ENCODE peak calls at places on chromosomes 16 and 17, in five cellular contexts. P is cardiac muscle cell, Z is lung, U is lower lobe of right lung, L is H1. M is an unnamed sample.

GRCh38 chr16:17147942-17148341 is 322.8 kb downstream of the XYLT1 start:
- DNase-seq in Z (no peak), P (no peak), U (no peak), L (no peak), M (no peak)

GRCh38 chr16:2086812-2087425 is 39.1 kb downstream of the TSC2 start:
- DNase-seq in Z (no peak), U (no peak), L (no peak), P (no peak), M (no peak)

GRCh38 chr17:34275881-34276280 is 5.9 kb downstream of the CCL7 start:
- DNase-seq in U (no peak), P (no peak), L (no peak), Z (no peak), M (no peak)

GRCh38 chr16:80620656-80621605 is 80.1 kb downstream of the DYNLRB2 start:
- DNase-seq in U (no peak), L (no peak), Z (no peak), P (no peak), M (no peak)

GRCh38 chr16:84548508-84548907 is 44.0 kb upstream of the MEAK7 start:
- DNase-seq in P (no peak), U (peak), L (no peak), Z (no peak), M (no peak)

GRCh38 chr16:10280262-10281170 is 98.3 kb upstream of the GRIN2A start:
- DNase-seq in P (no peak), Z (no peak), L (no peak), U (no peak), M (no peak)

GRCh38 chr17:9971991-9972390 is 66.9 kb upstream of the RCVRN start:
- DNase-seq in U (peak), L (no peak), P (peak), Z (no peak), M (no peak)

GRCh38 chr17:1058423-1059130 is 61.6 kb downstream of the TIMM22 start:
- DNase-seq in Z (peak), L (peak), P (no peak), U (peak), M (peak)

GRCh38 chr16:66511615-66512500 is 38.1 kb downstream of the TK2 start:
- DNase-seq in P (no peak), Z (no peak), U (no peak), L (peak), M (peak)

GRCh38 chr17:43702636-43703035 is 40.9 kb upstream of the MEOX1 start:
- DNase-seq in L (peak), Z (no peak), U (no peak), P (no peak), M (peak)

GRCh38 chr16:75385507-75386152 is 47.7 kb downstream of the CFDP1 start:
- DNase-seq in P (peak), L (no peak), U (no peak), Z (no peak), M (no peak)

DNA sequence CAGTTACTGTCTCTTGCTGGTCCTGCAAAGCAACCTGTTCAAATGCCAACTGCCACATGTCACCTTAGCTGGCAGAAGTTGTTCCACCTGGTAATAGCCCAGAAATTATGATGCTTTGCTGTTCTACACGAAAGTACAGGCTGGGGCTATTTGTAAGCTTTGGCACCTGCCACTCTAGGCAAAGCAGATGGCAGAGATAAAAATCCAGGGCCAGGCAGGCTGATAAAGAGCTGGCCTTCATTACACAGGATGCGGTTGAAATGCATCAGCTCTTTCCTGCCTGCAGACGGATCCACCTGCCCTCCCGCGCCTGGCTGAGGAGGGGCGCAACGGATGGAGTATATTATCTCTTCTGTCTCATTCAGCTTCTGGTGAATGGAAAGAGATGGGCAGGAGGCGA is 29.3 kb upstream of the KDM8 start:
- DNase-seq in U (no peak), L (no peak), P (no peak), Z (no peak), M (peak)
- H3K4me3 ChIP-seq in U (no peak), L (no peak), P (no peak), Z (no peak), M (no peak)

GRCh38 chr17:80858301-80859003 is 133.2 kb upstream of the CHMP6 start:
- DNase-seq in Z (no peak), P (no peak), L (no peak), U (no peak), M (no peak)
- H3K4me3 ChIP-seq in Z (no peak), P (no peak), L (no peak), U (no peak), M (no peak)

DNA sequence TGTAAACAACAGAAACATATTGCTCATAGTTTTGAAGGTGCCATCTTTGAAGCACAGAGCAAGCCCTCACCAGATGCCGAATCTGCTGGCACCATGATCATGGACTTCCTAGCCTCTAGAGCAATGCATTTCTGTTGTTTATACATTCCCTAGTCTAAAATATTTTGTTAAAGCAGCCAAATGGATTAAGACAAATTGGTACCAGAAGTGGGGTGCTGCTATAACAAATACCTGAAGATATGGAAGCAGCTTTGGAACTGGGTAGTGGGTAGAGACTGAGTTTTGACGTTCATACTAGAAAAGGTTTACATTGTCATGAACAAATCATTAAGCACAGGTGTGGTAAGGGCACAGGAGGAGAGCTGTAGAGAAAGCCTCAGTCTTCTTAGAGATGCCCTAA is 13.6 kb downstream of the SGF29 start:
- DNase-seq in P (no peak), U (no peak), L (no peak), Z (no peak), M (no peak)
- H3K4me3 ChIP-seq in P (no peak), U (no peak), L (no peak), Z (no peak), M (no peak)

GRCh38 chr17:82623707-82624106 is 24.5 kb downstream of the WDR45B start:
- DNase-seq in L (no peak), P (no peak), U (peak), Z (no peak), M (no peak)
- H3K4me3 ChIP-seq in L (no peak), P (no peak), U (no peak), Z (no peak), M (no peak)

GRCh38 chr17:37488009-37488604 is 1.6 kb upstream of the DUSP14 start:
- DNase-seq in L (no peak), P (peak), Z (peak), U (no peak), M (no peak)
- H3K4me3 ChIP-seq in L (peak), P (peak), Z (no peak), U (peak), M (peak)

DNA sequence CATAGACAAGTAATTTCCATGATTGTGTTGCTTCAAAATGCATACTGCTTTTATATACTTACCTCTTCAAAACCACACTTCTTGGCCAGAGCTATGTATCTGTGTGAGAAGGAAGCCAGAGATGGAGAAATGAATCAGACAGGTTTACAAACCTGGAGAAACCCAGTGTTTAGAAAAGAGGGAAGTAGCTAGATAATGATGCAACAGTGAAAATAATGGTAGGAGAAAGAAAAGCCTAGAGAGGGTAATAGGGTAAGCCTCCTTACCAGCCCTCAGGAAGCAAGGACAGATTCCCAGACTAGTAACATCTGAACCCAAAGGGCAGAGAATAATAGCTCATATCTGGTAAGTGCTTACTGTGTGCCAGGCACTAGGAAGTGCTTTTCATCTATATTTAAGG is 250.3 kb upstream of the CDH11 start:
- DNase-seq in P (no peak), L (no peak), U (no peak), Z (no peak), M (no peak)
- H3K4me3 ChIP-seq in P (no peak), L (no peak), U (no peak), Z (no peak), M (no peak)

GRCh38 chr16:27269300-27270150 is 953 bp upstream of the NSMCE1 start:
- DNase-seq in U (no peak), P (no peak), Z (no peak), L (no peak), M (no peak)

GRCh38 chr16:27268376-27269299 is at the start of gene NSMCE1:
- DNase-seq in U (peak), P (peak), L (peak), Z (peak), M (peak)

GRCh38 chr16:27265982-27266381 is 2.6 kb downstream of the NSMCE1 start:
- DNase-seq in L (no peak), P (no peak), U (no peak), Z (no peak), M (no peak)

GRCh38 chr16:27264151-27264550 is 4.4 kb downstream of the NSMCE1 start:
- DNase-seq in P (no peak), L (no peak), Z (no peak), U (no peak), M (no peak)

DNA sequence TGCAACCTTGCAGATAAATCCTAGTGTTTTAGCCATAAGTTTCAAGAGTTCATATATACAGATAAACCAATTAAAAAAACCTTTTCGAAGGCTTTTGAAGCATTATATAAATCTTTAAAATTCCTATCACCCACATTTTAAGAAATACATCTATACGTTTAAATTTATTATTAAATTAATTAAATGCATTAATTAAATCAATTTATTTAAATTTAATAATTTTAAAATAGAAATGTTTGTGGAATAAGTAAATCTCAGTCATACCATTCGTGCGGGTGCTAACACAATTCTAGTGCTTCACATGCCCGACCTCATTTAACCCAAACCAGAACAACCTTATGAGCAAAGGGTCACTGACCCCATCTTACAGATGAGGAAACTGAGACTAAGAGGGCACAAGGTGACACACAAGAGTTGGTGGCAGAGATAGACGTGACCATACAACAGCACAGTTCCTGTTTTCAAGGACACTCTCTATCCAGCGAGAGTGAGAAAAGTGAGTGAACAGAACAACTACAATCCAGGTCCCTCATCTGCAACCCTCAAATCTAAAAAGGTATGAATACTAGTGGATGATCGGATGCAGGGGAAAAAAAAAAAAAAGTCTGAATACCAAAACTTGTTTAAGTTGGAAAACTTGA is 1.4 kb downstream of the NSMCE1 start:
- DNase-seq in L (no peak), P (no peak), U (no peak), Z (no peak), M (no peak)
- H3K4me3 ChIP-seq in L (no peak), P (no peak), U (no peak), Z (no peak), M (no peak)

GRCh38 chr17:29135464-29135863 is 44.7 kb downstream of the MYO18A start:
- DNase-seq in U (no peak), L (no peak), P (no peak), Z (no peak), M (no peak)
- H3K4me3 ChIP-seq in U (no peak), L (no peak), P (no peak), Z (no peak), M (no peak)

GRCh38 chr16:11542069-11542775 is 44.5 kb downstream of the LITAF start:
- DNase-seq in Z (no peak), P (no peak), U (no peak), L (no peak), M (no peak)
- H3K4me3 ChIP-seq in Z (no peak), P (no peak), U (no peak), L (no peak), M (no peak)

M was measured in BE2C.